ENCODE peak calls at places on chromosome 17, in four cellular contexts. F, R, O and E are unnamed samples.

GRCh38 chr17:1402268-1402598 is 2.2 kb upstream of the YWHAE start:
- DNase-seq in F (no peak), R (no peak), O (no peak), E (no peak)

GRCh38 chr17:75864448-75864871 is 9.3 kb upstream of the WBP2 start:
- DNase-seq in F (no peak), R (peak; percentile 39), O (peak; percentile 74), E (peak; percentile 89)

GRCh38 chr17:61726977-61727376 is 136.0 kb upstream of the NACA2 start:
- DNase-seq in F (no peak), R (no peak), O (no peak), E (no peak)

GRCh38 chr17:80737106-80738019 is 192.7 kb downstream of the RPTOR start:
- DNase-seq in F (no peak), R (no peak), O (no peak), E (no peak)

GRCh38 chr17:30717290-30718098 is 107.0 kb downstream of the CRLF3 start:
- DNase-seq in F (no peak), R (no peak), O (no peak), E (no peak)

GRCh38 chr17:31437720-31438400 is 46.4 kb downstream of the RAB11FIP4 start:
- DNase-seq in F (no peak), R (no peak), O (no peak), E (no peak)

GRCh38 chr17:82439194-82439828 is 11.2 kb downstream of the CYBC1 start:
- DNase-seq in F (no peak), R (no peak), O (no peak), E (no peak)

GRCh38 chr17:43615330-43615729 is 46.4 kb downstream of the MEOX1 start:
- DNase-seq in F (no peak), R (no peak), O (peak; percentile 37), E (no peak)

GRCh38 chr17:82034371-82035011 is 3.0 kb downstream of the DCXR start:
- DNase-seq in F (no peak), R (no peak), O (no peak), E (no peak)

GRCh38 chr17:59963738-59964454 is 644 bp downstream of the RNFT1 start:
- DNase-seq in F (peak; percentile 58), R (peak; percentile 44), O (peak; percentile 60), E (peak; percentile 65)

GRCh38 chr17:49996495-49997255 is 1.7 kb upstream of the DLX3 start:
- DNase-seq in F (peak; percentile 80), R (peak; percentile 48), O (peak; percentile 51), E (no peak)

GRCh38 chr17:75078097-75079022 is 9.4 kb upstream of the SLC16A5 start:
- DNase-seq in F (no peak), R (peak; percentile 51), O (no peak), E (no peak)

DNA sequence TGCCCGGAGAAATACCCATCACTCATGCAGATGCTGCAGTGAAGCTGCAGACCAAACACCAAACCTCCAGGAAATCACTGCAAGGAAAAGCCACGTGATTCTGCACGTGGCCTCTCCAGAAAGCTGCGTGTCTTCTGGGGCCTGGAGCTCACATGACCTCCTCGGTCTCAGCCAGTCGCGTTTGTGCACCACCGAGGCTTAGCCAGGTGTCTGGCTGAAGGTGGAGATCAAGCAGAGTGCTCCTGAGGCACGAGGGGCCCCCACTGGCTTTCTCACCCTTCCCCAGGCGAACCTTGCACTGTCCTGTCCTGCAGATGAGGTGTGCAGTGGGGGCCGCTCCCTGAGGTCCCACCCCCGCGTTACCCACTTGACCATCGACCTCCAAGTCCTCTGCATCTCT is 257.3 kb downstream of the RBFOX3 start:
- DNase-seq in F (no peak), R (no peak), O (no peak), E (no peak)
- H3K27me3 ChIP-seq in F (no peaks in the 10 kb centered on the region), R (peaks cover 32% of the 10 kb centered on the region), O (no peaks in the 10 kb centered on the region), E (no peaks in the 10 kb centered on the region)

DNA sequence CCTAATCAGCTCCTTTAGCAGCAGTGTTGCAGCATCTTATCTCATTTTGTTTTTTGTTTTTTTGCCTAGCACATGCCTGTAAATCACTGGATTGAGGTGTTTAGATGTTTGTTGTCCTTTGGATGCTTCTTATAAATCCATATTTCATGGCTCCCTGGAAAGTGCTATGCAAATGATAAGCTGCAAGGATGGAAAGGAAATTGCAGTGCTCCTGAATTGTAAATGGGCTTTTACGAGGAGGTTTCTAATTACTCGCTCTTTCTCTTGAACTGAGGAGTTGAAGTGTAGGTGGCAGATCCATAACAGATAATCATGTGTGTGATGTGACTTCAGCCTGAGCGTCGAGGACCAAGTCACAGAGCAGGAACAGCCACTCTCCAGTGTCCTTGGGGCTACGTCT is 45.0 kb downstream of the MAPT start:
- DNase-seq in F (no peak), R (no peak), O (no peak), E (no peak)
- H3K27me3 ChIP-seq in F (peaks cover 4% of the 10 kb centered on the region), R (no peaks in the 10 kb centered on the region), O (no peaks in the 10 kb centered on the region), E (no peaks in the 10 kb centered on the region)

DNA sequence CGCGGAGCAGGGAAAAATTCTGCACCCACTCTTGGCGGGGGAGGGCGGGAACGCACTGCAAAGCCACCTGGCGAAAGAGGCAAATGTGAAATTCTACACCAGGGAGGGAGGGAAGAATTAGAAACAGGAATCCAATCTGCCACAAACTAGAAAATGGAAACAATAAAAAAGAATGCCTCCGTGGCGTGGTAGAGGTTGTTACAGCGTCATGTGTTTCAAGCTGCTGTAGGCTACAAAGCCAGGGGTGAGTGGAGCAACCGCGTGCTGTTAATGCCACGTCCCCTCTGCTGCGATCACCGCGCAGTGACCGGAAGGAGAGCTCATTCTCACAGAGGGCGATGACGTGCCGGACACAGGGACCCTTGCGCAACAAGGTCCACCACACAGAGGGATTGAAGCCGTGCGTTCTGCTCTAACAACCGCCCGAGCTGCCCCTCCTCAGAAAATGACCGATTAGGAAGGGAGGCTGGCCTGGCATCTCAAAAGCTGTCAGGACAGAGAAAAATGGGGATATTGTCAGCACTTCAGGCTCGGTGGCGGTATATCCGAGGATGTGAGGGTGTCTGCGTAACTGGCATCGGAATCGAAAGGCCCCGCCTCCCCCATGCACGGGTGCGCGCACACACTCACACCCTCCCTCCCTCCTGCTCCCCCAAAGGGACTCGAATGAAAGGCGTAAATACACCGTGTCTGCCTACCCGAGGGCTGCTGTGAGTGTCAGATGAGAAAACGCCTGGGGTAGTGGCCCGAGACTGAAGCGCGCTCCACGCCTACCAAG is 70.8 kb upstream of the TNRC6C start:
- DNase-seq in F (peak; percentile 65), R (peak; percentile 78), O (peak; percentile 89), E (peak; percentile 97)
- H3K27me3 ChIP-seq in F (peaks cover 35% of the 10 kb centered on the region), R (no peaks in the 10 kb centered on the region), O (no peaks in the 10 kb centered on the region), E (no peaks in the 10 kb centered on the region)

GRCh38 chr17:45756266-45756989 is 27.7 kb upstream of the CRHR1 start:
- DNase-seq in F (no peak), R (no peak), O (no peak), E (no peak)

GRCh38 chr17:45752246-45752645 is 31.9 kb upstream of the CRHR1 start:
- DNase-seq in F (no peak), R (no peak), O (no peak), E (no peak)

GRCh38 chr17:45751466-45751865 is 32.7 kb upstream of the CRHR1 start:
- DNase-seq in F (no peak), R (no peak), O (no peak), E (no peak)

GRCh38 chr17:45755050-45755449 is 29.1 kb upstream of the CRHR1 start:
- DNase-seq in F (no peak), R (no peak), O (no peak), E (no peak)

GRCh38 chr17:45753645-45754225 is 30.4 kb upstream of the CRHR1 start:
- DNase-seq in F (no peak), R (no peak), O (no peak), E (no peak)
- H3K27me3 ChIP-seq in F (peaks cover 16% of the 10 kb centered on the region), R (no peaks in the 10 kb centered on the region), O (no peaks in the 10 kb centered on the region), E (no peaks in the 10 kb centered on the region)

GRCh38 chr17:38572292-38572664 is 33.5 kb downstream of the SRCIN1 start:
- DNase-seq in F (no peak), R (no peak), O (no peak), E (no peak)
- H3K27me3 ChIP-seq in F (peaks cover 65% of the 10 kb centered on the region), R (no peaks in the 10 kb centered on the region), O (no peaks in the 10 kb centered on the region), E (peaks cover 6% of the 10 kb centered on the region)

GRCh38 chr17:63537991-63538692 is 12.1 kb upstream of the DCAF7 start:
- DNase-seq in F (peak; percentile 56), R (no peak), O (no peak), E (no peak)
- H3K27me3 ChIP-seq in F (peaks cover 41% of the 10 kb centered on the region), R (peaks cover 10% of the 10 kb centered on the region), O (no peaks in the 10 kb centered on the region), E (no peaks in the 10 kb centered on the region)